ENCODE peak calls at places on chromosomes 4 and X, in five cellular contexts. R, B, Z, X and I are unnamed samples. For H3K36me3, the result is how much of the 10 kb centered on the place peaks cover.

GRCh38 chrX:16725067-16725466 is 5.7 kb downstream of the SYAP1 start:
- DNase-seq in R (no peak), B (no peak), Z (no peak), X (no peak), I (no peak)

GRCh38 chr4:38759077-38759789 is 23.6 kb downstream of the TLR10 start:
- DNase-seq in R (no peak), B (peak), Z (peak), X (no peak), I (peak)

GRCh38 chr4:139454111-139454600 is at the start of gene RAB33B:
- DNase-seq in R (no peak), B (no peak), Z (no peak), X (no peak), I (no peak)

GRCh38 chr4:143082698-143083097 is 102.0 kb upstream of the USP38 start:
- DNase-seq in R (no peak), B (no peak), Z (no peak), X (no peak), I (no peak)

GRCh38 chr4:3402409-3403103 is 39.2 kb upstream of the HGFAC start:
- DNase-seq in R (no peak), B (no peak), Z (no peak), X (no peak), I (no peak)

GRCh38 chrX:121308276-121308805 is 260.9 kb downstream of the GLUD2 start:
- DNase-seq in R (no peak), B (peak), Z (no peak), X (peak), I (no peak)

GRCh38 chrX:130623508-130623907 is 221.7 kb downstream of the RBMX2 start:
- DNase-seq in R (no peak), B (no peak), Z (no peak), X (no peak), I (no peak)

GRCh38 chrX:48956728-48957414 is 536 bp downstream of the OTUD5 start:
- DNase-seq in R (no peak), B (peak), Z (peak), X (no peak), I (peak)

GRCh38 chrX:72019487-72019886 is 108.8 kb downstream of the NHSL2 start:
- DNase-seq in R (no peak), B (no peak), Z (no peak), X (no peak), I (no peak)

GRCh38 chrX:84168574-84168973 is 19.4 kb downstream of the RPS6KA6 start:
- DNase-seq in R (no peak), B (no peak), Z (no peak), X (no peak), I (no peak)

GRCh38 chr4:1991087-1991486 is 17.7 kb downstream of the NELFA start:
- DNase-seq in R (no peak), B (no peak), Z (no peak), X (no peak), I (no peak)

GRCh38 chr4:19030048-19030447 is 1008.5 kb upstream of the LCORL start:
- DNase-seq in R (no peak), B (no peak), Z (no peak), X (no peak), I (no peak)

GRCh38 chr4:137524642-137525384 is 7.5 kb downstream of the PCDH18 start:
- DNase-seq in R (no peak), B (no peak), Z (no peak), X (no peak), I (no peak)

GRCh38 chrX:148629435-148629834 is 129.0 kb downstream of the AFF2 start:
- DNase-seq in R (no peak), B (no peak), Z (no peak), X (no peak), I (no peak)

GRCh38 chr4:155973639-155974475 is 20.2 kb upstream of the CTSO start:
- DNase-seq in R (no peak), B (no peak), Z (no peak), X (no peak), I (no peak)

GRCh38 chr4:26179316-26179760 is 141.5 kb upstream of the RBPJ start:
- DNase-seq in R (no peak), B (no peak), Z (no peak), X (no peak), I (no peak)

GRCh38 chrX:115940888-115941332 is 229.6 kb upstream of the AGTR2 start:
- DNase-seq in R (peak), B (peak), Z (peak), X (no peak), I (no peak)

GRCh38 chrX:132842839-132843238 is 115.6 kb downstream of the HS6ST2 start:
- DNase-seq in R (no peak), B (no peak), Z (no peak), X (no peak), I (peak)

GRCh38 chr4:47835489-47835888 is 2.4 kb downstream of the CORIN start:
- DNase-seq in R (no peak), B (no peak), Z (no peak), X (no peak), I (no peak)

GRCh38 chr4:63607186-63607872 is 801.9 kb downstream of the TECRL start:
- DNase-seq in R (no peak), B (no peak), Z (no peak), X (no peak), I (no peak)

GRCh38 chrX:49762175-49762704 is 66.5 kb upstream of the PAGE1 start:
- DNase-seq in R (no peak), B (no peak), Z (no peak), X (no peak), I (no peak)

GRCh38 chrX:64580035-64580434 is 184.8 kb upstream of the MTMR8 start:
- DNase-seq in R (no peak), B (no peak), Z (no peak), X (no peak), I (no peak)

GRCh38 chr4:16082424-16083216 is 1.2 kb downstream of the PROM1 start:
- DNase-seq in R (peak), B (peak), Z (no peak), X (no peak), I (no peak)

GRCh38 chr4:94508841-94509240 is 57.1 kb downstream of the PDLIM5 start:
- DNase-seq in R (no peak), B (no peak), Z (no peak), X (no peak), I (no peak)

GRCh38 chr4:117479673-117480072 is 394.3 kb upstream of the TRAM1L1 start:
- DNase-seq in R (no peak), B (no peak), Z (no peak), X (no peak), I (no peak)

GRCh38 chr4:8938623-8939022 is 67.0 kb upstream of the HMX1 start:
- DNase-seq in R (no peak), B (no peak), Z (no peak), X (no peak), I (no peak)

GRCh38 chr4:184235526-184235925 is 17.9 kb upstream of the ENPP6 start:
- DNase-seq in R (no peak), B (no peak), Z (no peak), X (no peak), I (no peak)

GRCh38 chr4:113355550-113356371 is 306.3 kb downstream of the ANK2 start:
- DNase-seq in R (no peak), B (peak), Z (no peak), X (peak), I (no peak)

GRCh38 chrX:120549483-120550452 is 11.0 kb downstream of the CUL4B start:
- DNase-seq in R (no peak), B (no peak), Z (no peak), X (peak), I (no peak)

GRCh38 chrX:40109288-40110008 is 11.7 kb upstream of the BCOR start:
- DNase-seq in R (no peak), B (peak), Z (peak), X (no peak), I (peak)

GRCh38 chr4:56040842-56041241 is 92.1 kb downstream of the CEP135 start:
- DNase-seq in R (no peak), B (no peak), Z (no peak), X (no peak), I (no peak)

GRCh38 chrX:2550288-2551020 is 49.7 kb upstream of the DHRSX start:
- DNase-seq in R (no peak), B (no peak), Z (no peak), X (no peak), I (no peak)

GRCh38 chrX:105695451-105695850 is 126.9 kb upstream of the NRK start:
- DNase-seq in R (no peak), B (no peak), Z (no peak), X (no peak), I (no peak)

GRCh38 chr4:173793937-173794510 is 264.0 kb upstream of the HAND2 start:
- DNase-seq in R (no peak), B (no peak), Z (no peak), X (no peak), I (no peak)

GRCh38 chrX:109600114-109600710 is 24.8 kb downstream of the KCNE5 start:
- DNase-seq in R (no peak), B (no peak), Z (no peak), X (no peak), I (no peak)

GRCh38 chr4:87971866-87972265 is 3.6 kb upstream of the SPP1 start:
- DNase-seq in R (no peak), B (no peak), Z (no peak), X (no peak), I (no peak)
- H3K36me3 ChIP-seq in R (under half), B (under half), Z (under half), X (under half), I (under half)

DNA sequence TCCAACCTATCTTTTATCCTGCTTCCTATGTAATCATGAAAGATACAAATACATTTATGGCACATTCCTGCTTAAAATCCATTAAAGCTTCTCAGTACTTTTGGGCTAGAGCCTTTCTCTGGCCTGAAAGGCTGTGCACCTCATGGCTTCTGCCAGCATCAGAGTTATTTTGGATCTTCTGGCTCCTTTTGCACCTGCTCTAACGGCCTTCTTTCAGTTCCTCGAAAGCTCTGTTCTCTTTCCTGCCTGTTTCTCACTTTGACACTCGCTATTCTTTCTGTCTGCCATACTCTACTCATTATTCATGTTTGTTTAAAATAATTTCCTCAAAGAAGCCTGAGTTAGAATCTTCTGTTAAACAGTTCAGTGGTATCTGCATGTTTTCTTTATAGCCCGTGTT is 86.0 kb downstream of the LRP2BP start:
- DNase-seq in R (no peak), B (no peak), Z (no peak), X (no peak), I (no peak)
- TF ChIP-seq POLR2AphosphoS5 in R (no peak), B (no peak), Z (no peak), X (no peak), I (no peak)

GRCh38 chr4:114782842-114783595 is 184.4 kb downstream of the UGT8 start:
- DNase-seq in R (no peak), B (no peak), Z (no peak), X (no peak), I (no peak)

GRCh38 chr4:114785570-114785969 is 187.0 kb downstream of the UGT8 start:
- DNase-seq in R (no peak), B (no peak), Z (no peak), X (no peak), I (no peak)

GRCh38 chr4:114780205-114780604 is 181.6 kb downstream of the UGT8 start:
- DNase-seq in R (no peak), B (no peak), Z (no peak), X (peak), I (no peak)
- TF ChIP-seq CTCF in R (no peak), B (peak), Z (no peak), X (peak), I (no peak)

GRCh38 chr4:35684755-35685154 is 559.6 kb downstream of the ARAP2 start:
- DNase-seq in R (no peak), B (no peak), Z (no peak), X (no peak), I (no peak)

GRCh38 chr4:35695401-35695800 is 548.9 kb downstream of the ARAP2 start:
- DNase-seq in R (no peak), B (no peak), Z (no peak), X (no peak), I (no peak)

DNA sequence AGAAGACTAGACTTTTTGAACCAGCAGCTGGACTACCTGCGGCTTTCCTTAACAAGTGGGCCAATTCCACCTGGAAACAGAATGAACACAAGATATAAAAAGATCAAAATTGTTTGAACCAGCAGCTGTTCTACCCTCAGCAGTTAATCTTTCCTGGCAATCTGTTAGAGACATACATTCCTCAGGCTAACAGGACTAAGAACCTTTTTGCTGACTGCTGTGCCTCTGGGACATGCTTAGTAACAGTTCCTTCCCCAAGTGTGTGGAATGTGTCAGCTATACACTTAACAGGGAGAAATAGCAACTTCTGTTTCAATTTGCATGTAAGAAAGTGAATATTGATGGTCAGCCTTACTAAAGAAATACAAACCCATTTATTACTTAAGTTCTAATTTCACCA is 554.4 kb downstream of the ARAP2 start:
- DNase-seq in R (no peak), B (no peak), Z (no peak), X (no peak), I (no peak)
- H3K36me3 ChIP-seq in R (under half), B (under half), Z (under half), X (under half), I (under half)

GRCh38 chr4:153433753-153434105 is 32.4 kb upstream of the TMEM131L start:
- DNase-seq in R (no peak), B (no peak), Z (no peak), X (no peak), I (no peak)

GRCh38 chr4:153426207-153426886 is 39.8 kb upstream of the TMEM131L start:
- DNase-seq in R (no peak), B (no peak), Z (no peak), X (no peak), I (no peak)

GRCh38 chr4:153427363-153428071 is 38.6 kb upstream of the TMEM131L start:
- DNase-seq in R (no peak), B (no peak), Z (no peak), X (no peak), I (no peak)

GRCh38 chr4:153432971-153433752 is 33.0 kb upstream of the TMEM131L start:
- DNase-seq in R (peak), B (peak), Z (peak), X (peak), I (peak)

GRCh38 chr4:153428816-153429592 is 37.2 kb upstream of the TMEM131L start:
- DNase-seq in R (no peak), B (no peak), Z (no peak), X (no peak), I (no peak)
- TF ChIP-seq POLR2AphosphoS5 in R (no peak), B (no peak), Z (no peak), X (no peak), I (no peak)

GRCh38 chr4:145605941-145606340 is 13.2 kb upstream of the MMAA start:
- DNase-seq in R (no peak), B (no peak), Z (no peak), X (no peak), I (no peak)
- TF ChIP-seq CTCF in R (no peak), B (no peak), Z (no peak), X (no peak), I (no peak)

DNA sequence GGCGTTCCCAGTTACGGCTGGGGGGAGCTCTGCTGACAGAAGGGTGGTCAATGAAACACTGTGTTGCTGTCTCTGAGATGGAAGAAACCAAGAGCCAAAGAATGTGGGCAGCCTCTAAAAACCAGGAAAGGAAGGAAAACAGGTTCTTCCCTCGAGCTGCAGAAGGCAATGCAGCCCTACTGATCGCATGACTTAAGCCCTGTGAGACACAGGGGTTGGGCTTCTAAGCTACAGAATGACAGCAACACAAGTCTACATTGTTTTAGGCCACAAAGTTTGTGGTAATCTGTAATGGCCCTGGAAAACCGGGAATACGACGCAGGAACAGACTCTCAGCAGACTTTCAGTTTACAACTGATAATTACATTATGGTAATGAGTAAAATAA is 38.2 kb upstream of the MTNR1A start:
- DNase-seq in R (no peak), B (no peak), Z (no peak), X (no peak), I (no peak)
- H3K36me3 ChIP-seq in R (under half), B (under half), Z (half or more), X (half or more), I (under half)

GRCh38 chrX:30888526-30889146 is 418 bp downstream of the TAB3 start:
- DNase-seq in R (no peak), B (peak), Z (no peak), X (no peak), I (no peak)

GRCh38 chrX:30887288-30887687 is 1.8 kb downstream of the TAB3 start:
- DNase-seq in R (no peak), B (no peak), Z (no peak), X (no peak), I (no peak)

GRCh38 chrX:30892591-30892990 is 3.5 kb upstream of the TAB3 start:
- DNase-seq in R (no peak), B (no peak), Z (no peak), X (peak), I (peak)

GRCh38 chrX:30887721-30888120 is 1.3 kb downstream of the TAB3 start:
- DNase-seq in R (no peak), B (no peak), Z (no peak), X (no peak), I (no peak)

DNA sequence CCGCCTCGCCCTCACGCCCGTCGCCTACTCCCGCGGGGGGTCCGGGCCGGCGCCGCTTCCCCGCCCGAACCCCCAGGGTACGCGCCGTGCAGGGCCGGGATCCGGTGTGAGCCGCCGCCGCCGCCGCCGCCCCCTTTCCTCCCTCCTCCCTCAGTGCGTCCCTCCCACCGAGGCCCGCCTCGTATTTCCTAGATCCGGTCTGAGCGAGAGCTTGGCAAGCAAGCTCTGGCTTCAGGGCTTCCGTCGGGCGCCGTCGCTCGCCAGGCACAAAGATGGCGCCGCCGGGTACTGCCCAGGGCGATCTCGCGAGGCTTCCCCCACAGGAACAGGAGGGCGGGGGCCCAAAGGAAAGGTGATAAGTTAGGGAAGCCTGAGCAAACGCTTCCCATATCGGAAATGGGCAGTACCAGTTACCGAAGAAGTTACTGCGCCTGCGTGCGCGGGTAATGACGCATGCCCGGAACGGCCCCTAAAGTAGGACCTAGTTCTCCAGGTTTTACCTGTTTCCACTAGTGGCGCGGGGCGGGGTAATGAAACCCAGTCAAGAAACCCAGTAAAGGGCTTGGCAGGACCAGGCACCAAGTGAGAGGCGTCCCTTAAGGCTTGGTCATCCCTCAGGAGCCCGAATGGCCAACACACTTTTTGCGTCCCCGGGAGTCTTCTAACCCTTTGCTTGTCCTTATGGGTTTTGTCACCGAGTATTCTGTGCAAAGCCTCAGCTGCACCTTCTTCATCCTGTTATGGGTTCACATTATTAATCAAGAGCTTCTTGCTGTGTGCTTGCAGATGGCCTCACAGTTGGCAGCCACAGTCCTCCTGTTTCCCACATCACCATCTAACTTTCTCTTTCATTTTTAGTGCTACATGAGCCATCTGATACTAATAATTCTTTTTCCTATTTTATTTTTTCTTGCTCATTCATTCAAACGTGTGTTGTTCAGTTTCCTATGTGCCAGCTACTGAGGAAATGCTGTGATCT is at the start of gene TAB3:
- DNase-seq in R (peak), B (peak), Z (peak), X (peak), I (peak)
- TF ChIP-seq POLR2AphosphoS5 in R (peak), B (peak), Z (peak), X (peak), I (peak)